ENCODE peak calls at places on chromosomes 5 and 9, in nine cellular contexts. H, R, P, Q, I, K, O, A and E are unnamed samples.

GRCh38 chr9:104903609-104904008 is 24.3 kb downstream of the ABCA1 start:
- DNase-seq in R (no peak), K (peak; percentile 40), Q (no peak), H (no peak), I (no peak), A (no peak), O (no peak), P (no peak), E (no peak)

GRCh38 chr5:151659001-151659754 is 27.5 kb downstream of the SPARC start:
- DNase-seq in O (peak; percentile 81), R (peak; percentile 94), K (peak; percentile 80), H (peak; percentile 85), Q (no peak), A (peak; percentile 84), I (peak; percentile 88), P (peak; percentile 64), E (no peak)

GRCh38 chr9:4324513-4324912 is 24.6 kb upstream of the GLIS3 start:
- DNase-seq in Q (peak; percentile 52), R (no peak), P (no peak), O (no peak), K (peak; percentile 42), A (no peak), I (no peak), H (no peak), E (no peak)

GRCh38 chr5:102216559-102217157 is 79.4 kb downstream of the SLCO4C1 start:
- DNase-seq in I (no peak), R (no peak), A (no peak), Q (no peak), P (no peak), H (no peak), O (no peak), K (no peak), E (no peak)

GRCh38 chr9:2093920-2094597 is 78.9 kb downstream of the SMARCA2 start:
- DNase-seq in H (no peak), R (no peak), O (peak; percentile 77), Q (peak; percentile 29), I (no peak), P (no peak), K (peak; percentile 70), A (no peak), E (no peak)

GRCh38 chr9:134688661-134689319 is 47.2 kb downstream of the COL5A1 start:
- DNase-seq in H (no peak), K (no peak), P (no peak), Q (no peak), I (no peak), R (no peak), O (no peak), A (no peak), E (no peak)

GRCh38 chr9:32533338-32533737 is 7.3 kb upstream of the RIGI start:
- DNase-seq in P (no peak), O (no peak), K (no peak), A (no peak), H (no peak), R (no peak), Q (no peak), I (no peak), E (no peak)

GRCh38 chr9:127931092-127931881 is 710 bp upstream of the PIP5KL1 start:
- DNase-seq in Q (no peak), H (no peak), P (no peak), I (no peak), R (no peak), K (peak; percentile 73), O (peak; percentile 79), A (no peak), E (no peak)

GRCh38 chr5:141430332-141431113 is at the start of gene PCDHGA12:
- DNase-seq in Q (peak; percentile 90), P (no peak), R (no peak), K (peak; percentile 88), A (no peak), O (no peak), H (no peak), I (no peak), E (no peak)

GRCh38 chr5:129971684-129972083 is 67.4 kb downstream of the CHSY3 start:
- DNase-seq in O (no peak), R (no peak), I (no peak), K (no peak), P (no peak), A (no peak), Q (no peak), H (no peak), E (no peak)

GRCh38 chr9:18985464-18985951 is 47.5 kb downstream of the SAXO1 start:
- DNase-seq in O (no peak), K (no peak), R (no peak), H (no peak), P (no peak), Q (peak; percentile 43), I (no peak), A (no peak), E (no peak)

GRCh38 chr9:17402309-17402708 is 176.6 kb upstream of the SH3GL2 start:
- DNase-seq in P (no peak), R (no peak), O (no peak), K (no peak), I (no peak), H (no peak), Q (no peak), A (no peak), E (no peak)

GRCh38 chr9:136978073-136978864 is 965 bp downstream of the PTGDS start:
- DNase-seq in P (peak; percentile 57), K (no peak), A (peak; percentile 63), I (peak; percentile 72), Q (no peak), R (peak; percentile 96), O (peak; percentile 75), H (peak; percentile 65), E (no peak)

GRCh38 chr9:122807271-122807900 is 7.5 kb downstream of the OR1K1 start:
- DNase-seq in A (no peak), Q (no peak), O (no peak), I (no peak), P (no peak), R (no peak), K (no peak), H (no peak), E (no peak)

GRCh38 chr5:64923151-64923685 is 154.5 kb downstream of the CWC27 start:
- DNase-seq in I (no peak), A (no peak), O (no peak), H (no peak), R (no peak), K (no peak), Q (no peak), P (no peak), E (no peak)

GRCh38 chr5:32760091-32760509 is 49.0 kb downstream of the NPR3 start:
- DNase-seq in P (no peak), K (peak; percentile 87), A (no peak), Q (peak; percentile 48), I (no peak), R (no peak), H (no peak), O (no peak), E (no peak)
- TF ChIP-seq CTCF in P (no peak), K (no peak), A (no peak), Q (no peak), I (no peak), R (no peak), H (no peak), O (no peak), E (no peak)

GRCh38 chr9:109252291-109252690 is 68.6 kb downstream of the EPB41L4B start:
- DNase-seq in A (no peak), P (no peak), R (no peak), O (no peak), Q (no peak), H (no peak), K (no peak), I (no peak), E (no peak)

GRCh38 chr9:109254317-109254716 is 66.5 kb downstream of the EPB41L4B start:
- DNase-seq in H (no peak), I (no peak), O (no peak), R (no peak), A (no peak), Q (no peak), K (peak; percentile 42), P (no peak), E (no peak)

GRCh38 chr9:109253241-109253636 is 67.6 kb downstream of the EPB41L4B start:
- DNase-seq in R (no peak), K (no peak), P (no peak), H (no peak), O (no peak), Q (no peak), I (no peak), A (no peak), E (no peak)

GRCh38 chr9:109255394-109255793 is 65.5 kb downstream of the EPB41L4B start:
- DNase-seq in H (no peak), I (no peak), Q (no peak), R (no peak), P (no peak), A (no peak), K (no peak), O (no peak), E (no peak)

GRCh38 chr9:109253637-109254284 is 67.1 kb downstream of the EPB41L4B start:
- DNase-seq in K (peak; percentile 61), A (peak; percentile 73), P (peak; percentile 61), R (no peak), O (no peak), I (no peak), H (no peak), Q (no peak), E (no peak)
- TF ChIP-seq CTCF in K (peak; percentile 37), A (no peak), P (no peak), R (no peak), O (no peak), I (no peak), H (no peak), Q (no peak), E (no peak)

GRCh38 chr5:155655569-155655968 is 642.0 kb downstream of the KIF4B start:
- DNase-seq in P (no peak), H (no peak), Q (no peak), O (no peak), A (no peak), K (no peak), R (no peak), I (no peak), E (no peak)
- TF ChIP-seq CTCF in P (no peak), H (no peak), Q (no peak), O (no peak), A (no peak), K (no peak), R (no peak), I (no peak), E (no peak)

GRCh38 chr5:178284996-178285395 is 52.4 kb upstream of the PHYKPL start:
- DNase-seq in Q (no peak), R (no peak), A (no peak), I (no peak), O (no peak), H (no peak), P (no peak), K (no peak), E (no peak)

GRCh38 chr5:178282391-178282790 is 49.8 kb upstream of the PHYKPL start:
- DNase-seq in Q (no peak), O (no peak), A (no peak), H (no peak), K (no peak), I (no peak), R (no peak), P (no peak), E (no peak)

GRCh38 chr5:178285399-178286225 is 53.0 kb upstream of the PHYKPL start:
- DNase-seq in O (no peak), P (no peak), Q (no peak), I (no peak), H (no peak), K (no peak), R (no peak), A (no peak), E (no peak)

GRCh38 chr5:178283520-178283919 is 50.9 kb upstream of the PHYKPL start:
- DNase-seq in Q (no peak), O (no peak), P (no peak), R (no peak), A (no peak), H (no peak), I (no peak), K (no peak), E (no peak)

GRCh38 chr5:178284095-178284675 is 51.6 kb upstream of the PHYKPL start:
- DNase-seq in K (no peak), H (no peak), O (no peak), A (no peak), I (no peak), P (no peak), Q (no peak), R (no peak), E (no peak)
- TF ChIP-seq CTCF in K (peak; percentile 82), H (peak; percentile 54), O (no peak), A (no peak), I (peak; percentile 71), P (peak; percentile 9), Q (peak; percentile 42), R (peak; percentile 63), E (no peak)